ENCODE peak calls at places on chromosomes 11 and 22, in nine cellular contexts. B, W, J, R, O, I, T, M and Y are unnamed samples.

GRCh38 chr11:75668508-75669297 is at the start of gene MAP6:
- DNase-seq in B (no peak), W (peak), J (peak), R (no peak), O (peak), I (peak), T (peak), M (peak), Y (peak)

GRCh38 chr11:102776454-102776853 is 4.0 kb downstream of the MMP10 start:
- DNase-seq in B (no peak), W (no peak), J (no peak), R (no peak), O (no peak), I (no peak), T (peak), M (no peak), Y (no peak)

GRCh38 chr11:64048042-64048854 is 12.5 kb downstream of the FLRT1 start:
- DNase-seq in B (no peak), W (no peak), J (no peak), R (no peak), O (peak), I (no peak), T (no peak), M (no peak), Y (peak)

GRCh38 chr11:134944986-134945385 is 532.9 kb upstream of the B3GAT1 start:
- DNase-seq in B (no peak), W (no peak), J (no peak), R (no peak), O (no peak), I (no peak), T (no peak), M (no peak), Y (no peak)

GRCh38 chr11:13947379-13947778 is 15.1 kb upstream of the SPON1 start:
- DNase-seq in B (no peak), W (no peak), J (no peak), R (no peak), O (no peak), I (no peak), T (no peak), M (no peak), Y (no peak)

GRCh38 chr11:72446929-72447753 is 12.8 kb upstream of the CLPB start:
- DNase-seq in B (no peak), W (peak), J (no peak), R (no peak), O (no peak), I (peak), T (peak), M (peak), Y (no peak)

GRCh38 chr11:71535825-71536224 is 2.0 kb upstream of the KRTAP5-8 start:
- DNase-seq in B (no peak), W (no peak), J (no peak), R (no peak), O (no peak), I (no peak), T (no peak), M (no peak), Y (no peak)

GRCh38 chr11:104625246-104625645 is 273.0 kb downstream of the CASP12 start:
- DNase-seq in B (no peak), W (no peak), J (no peak), R (no peak), O (no peak), I (peak), T (peak), M (no peak), Y (no peak)

GRCh38 chr22:43776081-43776670 is 35.9 kb downstream of the EFCAB6 start:
- DNase-seq in B (no peak), W (no peak), J (no peak), R (no peak), O (no peak), I (no peak), T (peak), M (no peak), Y (no peak)

GRCh38 chr11:95144313-95145235 is 54.9 kb downstream of the ENDOD1 start:
- DNase-seq in B (no peak), W (no peak), J (no peak), R (no peak), O (no peak), I (peak), T (no peak), M (no peak), Y (no peak)

GRCh38 chr22:48171294-48171693 is 1408.8 kb downstream of the TBC1D22A start:
- DNase-seq in B (no peak), W (no peak), J (no peak), R (no peak), O (no peak), I (no peak), T (no peak), M (no peak), Y (no peak)

GRCh38 chr22:25366876-25367466 is 147.5 kb downstream of the CRYBB2 start:
- DNase-seq in B (no peak), W (no peak), J (no peak), R (no peak), O (peak), I (no peak), T (no peak), M (no peak), Y (no peak)

GRCh38 chr22:25368271-25368670 is 148.8 kb downstream of the CRYBB2 start:
- DNase-seq in B (no peak), W (peak), J (peak), R (no peak), O (no peak), I (peak), T (no peak), M (no peak), Y (no peak)

GRCh38 chr22:25370322-25370721 is 150.9 kb downstream of the CRYBB2 start:
- DNase-seq in B (no peak), W (no peak), J (no peak), R (no peak), O (peak), I (no peak), T (no peak), M (peak), Y (no peak)

GRCh38 chr22:25367756-25368155 is 148.3 kb downstream of the CRYBB2 start:
- DNase-seq in B (no peak), W (no peak), J (no peak), R (no peak), O (peak), I (no peak), T (no peak), M (no peak), Y (no peak)

DNA sequence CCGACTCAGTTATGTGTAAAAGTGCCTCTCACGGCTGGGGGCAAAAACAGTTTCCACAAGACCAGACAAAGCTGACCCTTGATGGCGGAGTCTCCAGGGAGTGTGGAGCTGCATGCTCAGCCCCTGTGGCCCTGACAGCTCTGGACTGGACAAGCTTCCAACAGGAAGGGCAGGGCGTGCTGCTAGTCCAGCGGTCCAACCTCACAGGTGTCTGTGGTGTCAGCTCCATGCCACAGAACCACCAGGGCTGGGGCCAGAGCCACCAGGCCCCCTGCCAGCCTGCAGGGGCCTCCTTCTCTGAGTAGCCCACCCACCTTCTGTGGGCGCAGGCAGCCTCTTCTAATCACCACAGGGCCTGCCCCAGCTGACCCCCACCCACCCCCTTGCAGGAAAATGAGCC is 149.7 kb downstream of the CRYBB2 start:
- DNase-seq in B (no peak), W (no peak), J (no peak), R (no peak), O (peak), I (no peak), T (no peak), M (no peak), Y (no peak)
- H3K27ac ChIP-seq in B (no peak), W (no peak), J (no peak), R (no peak), O (no peak), I (no peak), T (no peak), M (no peak), Y (no peak)

DNA sequence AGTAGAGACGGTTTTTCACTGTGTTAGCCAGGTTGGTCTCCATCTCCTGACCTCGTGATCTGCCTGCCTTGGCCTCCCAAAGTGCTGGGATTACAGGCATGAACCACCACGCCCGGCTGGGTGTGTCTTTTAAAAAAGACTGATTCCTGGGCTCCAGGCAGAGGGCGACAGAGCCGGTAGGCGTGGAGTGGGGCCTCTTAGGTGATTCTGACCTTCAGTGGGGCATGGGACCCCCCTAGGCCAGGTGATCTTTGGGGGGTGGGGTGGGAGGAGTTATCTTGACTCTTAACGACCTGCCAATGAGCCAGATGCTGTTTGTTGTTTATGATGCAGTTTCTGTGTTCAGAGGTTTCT is 12.9 kb upstream of the SORL1-AS1 start:
- DNase-seq in B (no peak), W (no peak), J (peak), R (no peak), O (no peak), I (no peak), T (no peak), M (no peak), Y (no peak)
- H3K27ac ChIP-seq in B (peak), W (peak), J (peak), R (peak), O (peak), I (no peak), T (peak), M (peak), Y (peak)

DNA sequence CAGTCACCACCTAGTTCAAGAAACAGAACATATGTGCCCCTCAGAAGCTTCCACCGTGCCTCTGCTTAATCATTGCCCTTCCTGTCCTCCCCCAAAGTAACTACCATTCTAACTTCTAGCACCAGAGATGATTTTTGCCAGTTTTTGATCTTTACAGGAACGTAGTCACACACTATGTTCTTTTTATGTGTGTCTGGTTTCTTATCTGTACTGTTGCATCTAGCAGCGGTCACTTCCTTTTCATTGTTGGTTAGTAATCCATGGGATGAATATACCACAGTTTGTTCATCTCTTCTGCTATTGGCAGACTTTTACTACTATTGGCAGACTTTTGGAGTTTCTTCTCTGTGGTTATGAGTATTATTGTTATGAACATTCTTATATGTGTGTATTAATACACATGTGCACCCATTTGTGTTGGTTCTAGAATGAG is 34.6 kb downstream of the SPECC1L start:
- DNase-seq in B (no peak), W (peak), J (no peak), R (no peak), O (no peak), I (peak), T (peak), M (no peak), Y (no peak)
- H3K27ac ChIP-seq in B (no peak), W (no peak), J (peak), R (peak), O (peak), I (no peak), T (no peak), M (no peak), Y (no peak)

GRCh38 chr11:93744669-93745004 is 3.2 kb downstream of the C11orf54 start:
- DNase-seq in B (no peak), W (peak), J (no peak), R (no peak), O (no peak), I (no peak), T (no peak), M (no peak), Y (no peak)

GRCh38 chr11:93741094-93741881 is at the start of the genes C11orf54 and TAF1D:
- DNase-seq in B (peak), W (peak), J (peak), R (peak), O (peak), I (peak), T (peak), M (peak), Y (peak)

GRCh38 chr11:93741882-93742226 is 382 bp downstream of the C11orf54 start:
- DNase-seq in B (no peak), W (peak), J (peak), R (peak), O (no peak), I (peak), T (peak), M (peak), Y (no peak)

GRCh38 chr11:93740802-93741093 is 547 bp downstream of the TAF1D start:
- DNase-seq in B (peak), W (peak), J (peak), R (no peak), O (peak), I (peak), T (peak), M (peak), Y (peak)

DNA sequence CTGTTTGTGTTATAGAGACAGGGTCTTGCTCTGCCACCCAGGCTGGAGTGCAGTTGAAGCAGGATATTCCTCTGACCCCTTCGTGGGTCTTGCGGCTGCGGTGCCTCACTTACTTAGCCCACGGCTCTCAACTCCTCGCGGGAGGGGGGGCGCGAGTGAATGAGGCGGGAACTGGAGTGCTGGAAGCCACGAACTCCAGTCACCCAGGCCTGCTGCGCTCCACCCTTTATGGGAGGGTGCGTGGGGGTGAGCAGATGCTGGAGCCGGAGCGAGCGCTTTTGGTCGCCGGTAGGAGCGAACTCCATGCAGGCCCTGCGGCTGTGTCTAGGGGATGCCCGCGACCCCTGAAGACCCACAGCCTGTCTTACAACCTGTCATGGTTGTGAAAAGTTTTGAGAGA is 1.8 kb downstream of the C11orf54 start:
- DNase-seq in B (no peak), W (no peak), J (peak), R (no peak), O (peak), I (no peak), T (no peak), M (no peak), Y (no peak)
- H3K27ac ChIP-seq in B (no peak), W (no peak), J (peak), R (no peak), O (no peak), I (no peak), T (no peak), M (no peak), Y (no peak)

DNA sequence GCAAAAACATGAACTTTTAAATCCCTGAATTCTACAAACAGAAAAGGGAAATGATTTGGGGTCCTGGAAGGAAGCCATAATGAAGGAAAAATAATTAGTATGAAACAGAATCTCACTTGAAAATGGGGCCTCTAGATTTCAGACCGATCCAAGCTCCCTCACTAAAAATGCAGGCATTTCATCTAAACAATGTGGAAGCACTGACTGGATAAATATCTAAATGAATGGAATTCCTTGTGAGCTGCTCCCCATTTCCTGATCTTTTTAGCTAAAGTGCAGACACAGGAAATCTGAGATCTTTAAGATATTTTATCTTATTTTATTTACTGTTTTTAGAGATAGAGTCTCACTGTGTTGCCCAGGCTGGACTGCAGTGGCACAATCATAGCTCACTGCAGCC is 1255.8 kb downstream of the LRRC4C start:
- DNase-seq in B (no peak), W (no peak), J (no peak), R (no peak), O (no peak), I (no peak), T (no peak), M (peak), Y (no peak)
- H3K27ac ChIP-seq in B (no peak), W (no peak), J (no peak), R (no peak), O (no peak), I (no peak), T (no peak), M (no peak), Y (peak)

DNA sequence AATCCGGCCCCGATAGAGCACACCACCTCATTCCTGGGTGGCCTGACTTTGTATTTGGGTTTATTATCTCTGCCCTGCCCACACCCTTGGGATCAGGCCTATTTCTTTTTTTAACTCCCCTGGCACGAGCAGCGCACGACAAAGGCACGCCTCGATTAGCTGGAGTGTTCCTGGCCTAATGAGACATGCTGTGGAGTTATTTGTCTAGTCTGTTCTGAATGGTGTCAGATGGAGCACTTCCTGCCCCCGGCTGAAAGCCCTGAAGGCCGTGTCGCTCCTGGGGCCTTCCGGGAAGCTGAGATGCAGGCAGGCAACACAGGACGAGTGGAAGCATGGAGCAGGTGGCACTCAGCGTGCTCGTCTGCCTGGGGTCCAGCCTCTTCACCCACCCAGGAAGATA is 47.1 kb downstream of the LARGE1 start:
- DNase-seq in B (no peak), W (peak), J (no peak), R (no peak), O (no peak), I (peak), T (no peak), M (no peak), Y (no peak)
- H3K27ac ChIP-seq in B (no peak), W (no peak), J (peak), R (peak), O (no peak), I (peak), T (no peak), M (no peak), Y (no peak)

GRCh38 chr11:45180158-45180887 is 33.9 kb downstream of the PRDM11 start:
- DNase-seq in B (no peak), W (peak), J (peak), R (peak), O (peak), I (peak), T (peak), M (peak), Y (no peak)

GRCh38 chr11:45178223-45178622 is 31.8 kb downstream of the PRDM11 start:
- DNase-seq in B (no peak), W (no peak), J (no peak), R (no peak), O (no peak), I (no peak), T (no peak), M (no peak), Y (no peak)

GRCh38 chr11:45180888-45181594 is 34.6 kb downstream of the PRDM11 start:
- DNase-seq in B (peak), W (peak), J (peak), R (peak), O (peak), I (peak), T (peak), M (peak), Y (no peak)

GRCh38 chr11:45178890-45179663 is 32.6 kb downstream of the PRDM11 start:
- DNase-seq in B (no peak), W (no peak), J (no peak), R (no peak), O (no peak), I (peak), T (peak), M (peak), Y (no peak)

GRCh38 chr11:45179686-45180085 is 33.2 kb downstream of the PRDM11 start:
- DNase-seq in B (no peak), W (no peak), J (no peak), R (no peak), O (no peak), I (no peak), T (no peak), M (no peak), Y (no peak)
- H3K27ac ChIP-seq in B (no peak), W (no peak), J (peak), R (peak), O (peak), I (no peak), T (no peak), M (no peak), Y (no peak)

GRCh38 chr22:24554316-24555159 is at the start of gene GUCD1:
- DNase-seq in B (no peak), W (no peak), J (peak), R (no peak), O (peak), I (peak), T (peak), M (peak), Y (peak)
- H3K27ac ChIP-seq in B (peak), W (peak), J (peak), R (peak), O (peak), I (peak), T (peak), M (peak), Y (peak)

GRCh38 chr11:3926458-3927095 is 71.1 kb downstream of the STIM1 start:
- DNase-seq in B (no peak), W (no peak), J (no peak), R (no peak), O (no peak), I (peak), T (no peak), M (no peak), Y (no peak)

GRCh38 chr11:3929232-3929631 is 73.8 kb downstream of the STIM1 start:
- DNase-seq in B (no peak), W (no peak), J (no peak), R (no peak), O (no peak), I (no peak), T (no peak), M (no peak), Y (no peak)

GRCh38 chr11:3932698-3933097 is 77.2 kb downstream of the STIM1 start:
- DNase-seq in B (no peak), W (no peak), J (no peak), R (no peak), O (no peak), I (no peak), T (no peak), M (no peak), Y (no peak)

GRCh38 chr11:3927129-3927796 is 71.8 kb downstream of the STIM1 start:
- DNase-seq in B (no peak), W (peak), J (no peak), R (no peak), O (no peak), I (no peak), T (no peak), M (no peak), Y (no peak)

DNA sequence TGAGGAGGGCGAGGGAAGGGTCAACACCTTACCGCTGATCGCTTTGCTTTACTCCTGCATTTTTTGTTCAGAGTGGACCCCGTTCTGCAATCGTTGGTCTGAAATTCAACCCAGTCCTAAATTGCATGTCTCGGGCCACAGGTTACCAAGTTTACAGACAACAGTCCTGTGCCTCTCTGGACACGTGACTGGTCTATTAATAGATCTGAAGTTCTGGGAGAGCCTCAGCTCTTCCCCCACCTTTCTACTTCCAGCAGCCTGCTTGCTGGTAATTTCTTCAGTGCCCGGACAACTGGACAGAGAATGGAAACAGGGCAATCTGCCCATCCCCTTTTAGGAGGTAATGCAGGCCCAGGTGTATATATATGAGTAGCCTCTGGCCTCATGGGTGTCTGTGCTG is 74.2 kb downstream of the STIM1 start:
- DNase-seq in B (no peak), W (no peak), J (no peak), R (no peak), O (no peak), I (no peak), T (no peak), M (no peak), Y (no peak)
- H3K27ac ChIP-seq in B (no peak), W (no peak), J (no peak), R (peak), O (peak), I (no peak), T (no peak), M (no peak), Y (no peak)